ENCODE peak calls at places on chromosomes 2 and 18, in nine cellular contexts. One of them, this sample, is unnamed. For H3K79me2, the result is how much of the 10 kb centered on the place peaks cover.

GRCh38 chr18:68418881-68419280 is 296.0 kb downstream of the TMX3 start:
- DNase-seq in MM.1S: no peak
- DNase-seq in hepatocyte: peak
- DNase-seq in HCT116: no peak
- DNase-seq in GM23248: peak
- DNase-seq in PC-3: no peak
- DNase-seq in GM23338: no peak
- DNase-seq in neural progenitor cell: no peak
- DNase-seq in SK-N-SH: no peak
- DNase-seq in this sample: no peak

GRCh38 chr2:121388371-121388770 is 103.4 kb upstream of the TFCP2L1 start:
- DNase-seq in hepatocyte: no peak
- DNase-seq in SK-N-SH: no peak
- DNase-seq in MM.1S: no peak
- DNase-seq in neural progenitor cell: no peak
- DNase-seq in GM23248: no peak
- DNase-seq in GM23338: no peak
- DNase-seq in HCT116: no peak
- DNase-seq in PC-3: no peak
- DNase-seq in this sample: no peak

GRCh38 chr2:99278793-99279291 is 22.2 kb downstream of the LYG1 start:
- DNase-seq in hepatocyte: peak
- DNase-seq in MM.1S: no peak
- DNase-seq in HCT116: no peak
- DNase-seq in neural progenitor cell: no peak
- DNase-seq in PC-3: peak
- DNase-seq in GM23338: no peak
- DNase-seq in GM23248: peak
- DNase-seq in SK-N-SH: no peak
- DNase-seq in this sample: no peak

GRCh38 chr2:174555998-174556397 is 41.6 kb downstream of the WIPF1 start:
- DNase-seq in GM23338: no peak
- DNase-seq in MM.1S: no peak
- DNase-seq in neural progenitor cell: no peak
- DNase-seq in hepatocyte: no peak
- DNase-seq in SK-N-SH: no peak
- DNase-seq in PC-3: no peak
- DNase-seq in GM23248: no peak
- DNase-seq in HCT116: no peak
- DNase-seq in this sample: no peak

GRCh38 chr2:199704358-199705238 is 146.4 kb downstream of the FTCDNL1 start:
- DNase-seq in GM23248: peak
- DNase-seq in neural progenitor cell: peak
- DNase-seq in PC-3: peak
- DNase-seq in hepatocyte: peak
- DNase-seq in MM.1S: peak
- DNase-seq in HCT116: peak
- DNase-seq in GM23338: peak
- DNase-seq in SK-N-SH: no peak
- DNase-seq in this sample: peak

GRCh38 chr18:23069481-23069880 is 65.8 kb upstream of the CABLES1 start:
- DNase-seq in MM.1S: no peak
- DNase-seq in hepatocyte: no peak
- DNase-seq in HCT116: no peak
- DNase-seq in SK-N-SH: no peak
- DNase-seq in GM23248: no peak
- DNase-seq in PC-3: no peak
- DNase-seq in neural progenitor cell: no peak
- DNase-seq in GM23338: no peak
- DNase-seq in this sample: no peak

GRCh38 chr2:238523158-238524110 is 96.7 kb downstream of the ASB1 start:
- DNase-seq in GM23248: peak
- DNase-seq in PC-3: no peak
- DNase-seq in neural progenitor cell: peak
- DNase-seq in HCT116: no peak
- DNase-seq in MM.1S: no peak
- DNase-seq in SK-N-SH: peak
- DNase-seq in hepatocyte: peak
- DNase-seq in GM23338: peak
- DNase-seq in this sample: no peak

GRCh38 chr2:221562226-221562625 is 9.9 kb downstream of the EPHA4 start:
- DNase-seq in MM.1S: no peak
- DNase-seq in GM23248: no peak
- DNase-seq in SK-N-SH: no peak
- DNase-seq in neural progenitor cell: no peak
- DNase-seq in GM23338: no peak
- DNase-seq in HCT116: no peak
- DNase-seq in PC-3: no peak
- DNase-seq in hepatocyte: no peak
- DNase-seq in this sample: no peak

GRCh38 chr2:121185571-121186074 is 99.4 kb downstream of the TFCP2L1 start:
- DNase-seq in GM23338: no peak
- DNase-seq in MM.1S: no peak
- DNase-seq in PC-3: peak
- DNase-seq in SK-N-SH: no peak
- DNase-seq in hepatocyte: no peak
- DNase-seq in GM23248: peak
- DNase-seq in neural progenitor cell: peak
- DNase-seq in HCT116: peak
- DNase-seq in this sample: no peak

GRCh38 chr2:12507295-12507694 is 209.4 kb upstream of the TRIB2 start:
- DNase-seq in hepatocyte: no peak
- DNase-seq in GM23338: no peak
- DNase-seq in SK-N-SH: no peak
- DNase-seq in HCT116: no peak
- DNase-seq in neural progenitor cell: no peak
- DNase-seq in PC-3: peak
- DNase-seq in GM23248: peak
- DNase-seq in MM.1S: peak
- DNase-seq in this sample: no peak

GRCh38 chr18:9103488-9103887 is 989 bp downstream of the NDUFV2 start:
- DNase-seq in GM23338: no peak
- DNase-seq in SK-N-SH: no peak
- DNase-seq in neural progenitor cell: no peak
- DNase-seq in HCT116: no peak
- DNase-seq in hepatocyte: peak
- DNase-seq in MM.1S: peak
- DNase-seq in GM23248: peak
- DNase-seq in PC-3: peak
- DNase-seq in this sample: peak

GRCh38 chr2:172745636-172746035 is 10.0 kb downstream of the RAPGEF4 start:
- DNase-seq in MM.1S: no peak
- DNase-seq in neural progenitor cell: no peak
- DNase-seq in GM23248: peak
- DNase-seq in GM23338: no peak
- DNase-seq in hepatocyte: no peak
- DNase-seq in SK-N-SH: no peak
- DNase-seq in HCT116: no peak
- DNase-seq in PC-3: no peak
- DNase-seq in this sample: no peak

GRCh38 chr2:31946838-31947237 is 64.0 kb downstream of the MEMO1 start:
- DNase-seq in GM23338: no peak
- DNase-seq in SK-N-SH: no peak
- DNase-seq in neural progenitor cell: no peak
- DNase-seq in GM23248: no peak
- DNase-seq in hepatocyte: no peak
- DNase-seq in HCT116: no peak
- DNase-seq in PC-3: no peak
- DNase-seq in MM.1S: no peak
- DNase-seq in this sample: no peak

GRCh38 chr18:75418293-75418692 is 9.2 kb downstream of the SMIM21 start:
- DNase-seq in neural progenitor cell: no peak
- DNase-seq in hepatocyte: no peak
- DNase-seq in MM.1S: no peak
- DNase-seq in HCT116: no peak
- DNase-seq in PC-3: no peak
- DNase-seq in SK-N-SH: no peak
- DNase-seq in GM23248: no peak
- DNase-seq in GM23338: no peak
- DNase-seq in this sample: no peak

GRCh38 chr2:205807229-205807628 is 124.9 kb downstream of the NRP2 start:
- DNase-seq in GM23248: no peak
- DNase-seq in MM.1S: no peak
- DNase-seq in PC-3: no peak
- DNase-seq in hepatocyte: no peak
- DNase-seq in HCT116: no peak
- DNase-seq in GM23338: no peak
- DNase-seq in neural progenitor cell: no peak
- DNase-seq in SK-N-SH: no peak
- DNase-seq in this sample: no peak

GRCh38 chr2:155372969-155373368 is 674.5 kb downstream of the KCNJ3 start:
- DNase-seq in GM23248: peak
- DNase-seq in hepatocyte: peak
- DNase-seq in neural progenitor cell: no peak
- DNase-seq in PC-3: peak
- DNase-seq in MM.1S: no peak
- DNase-seq in GM23338: peak
- DNase-seq in HCT116: peak
- DNase-seq in SK-N-SH: no peak
- DNase-seq in this sample: peak

GRCh38 chr2:27627963-27628766 is 647 bp downstream of the CCDC121 start:
- DNase-seq in HCT116: peak
- DNase-seq in hepatocyte: peak
- DNase-seq in GM23338: peak
- DNase-seq in MM.1S: no peak
- DNase-seq in GM23248: peak
- DNase-seq in neural progenitor cell: peak
- DNase-seq in PC-3: peak
- DNase-seq in SK-N-SH: no peak
- DNase-seq in this sample: peak

GRCh38 chr2:100862081-100862480 is 42.1 kb downstream of the NPAS2 start:
- DNase-seq in GM23248: no peak
- DNase-seq in GM23338: no peak
- DNase-seq in SK-N-SH: no peak
- DNase-seq in MM.1S: no peak
- DNase-seq in hepatocyte: no peak
- DNase-seq in PC-3: no peak
- DNase-seq in neural progenitor cell: no peak
- DNase-seq in HCT116: no peak
- DNase-seq in this sample: no peak

GRCh38 chr2:100861340-100861739 is 41.4 kb downstream of the NPAS2 start:
- DNase-seq in GM23248: no peak
- DNase-seq in PC-3: no peak
- DNase-seq in GM23338: no peak
- DNase-seq in SK-N-SH: no peak
- DNase-seq in HCT116: no peak
- DNase-seq in neural progenitor cell: no peak
- DNase-seq in hepatocyte: no peak
- DNase-seq in MM.1S: no peak
- DNase-seq in this sample: no peak

GRCh38 chr2:100869146-100869545 is 49.2 kb downstream of the NPAS2 start:
- DNase-seq in hepatocyte: no peak
- DNase-seq in SK-N-SH: no peak
- DNase-seq in HCT116: no peak
- DNase-seq in PC-3: peak
- DNase-seq in GM23338: no peak
- DNase-seq in GM23248: no peak
- DNase-seq in MM.1S: no peak
- DNase-seq in neural progenitor cell: no peak
- DNase-seq in this sample: no peak

GRCh38 chr2:100868083-100868482 is 48.1 kb downstream of the NPAS2 start:
- DNase-seq in SK-N-SH: no peak
- DNase-seq in GM23248: no peak
- DNase-seq in GM23338: no peak
- DNase-seq in PC-3: no peak
- DNase-seq in neural progenitor cell: no peak
- DNase-seq in MM.1S: no peak
- DNase-seq in hepatocyte: no peak
- DNase-seq in HCT116: no peak
- DNase-seq in this sample: no peak

GRCh38 chr2:100865819-100866462 is 46.0 kb downstream of the NPAS2 start:
- DNase-seq in PC-3: peak
- DNase-seq in neural progenitor cell: no peak
- DNase-seq in HCT116: no peak
- DNase-seq in SK-N-SH: no peak
- DNase-seq in MM.1S: no peak
- DNase-seq in hepatocyte: peak
- DNase-seq in GM23248: peak
- DNase-seq in GM23338: no peak
- DNase-seq in this sample: no peak
- H2AFZ ChIP-seq in PC-3: no peak
- H2AFZ ChIP-seq in neural progenitor cell: no peak
- H2AFZ ChIP-seq in HCT116: no peak
- H2AFZ ChIP-seq in SK-N-SH: no peak
- H2AFZ ChIP-seq in MM.1S: no peak
- H2AFZ ChIP-seq in hepatocyte: no peak
- H2AFZ ChIP-seq in GM23248: peak
- H2AFZ ChIP-seq in GM23338: no peak
- H2AFZ ChIP-seq in this sample: no peak

GRCh38 chr2:157991932-157992331 is 109.7 kb upstream of the UPP2 start:
- DNase-seq in GM23248: no peak
- DNase-seq in MM.1S: no peak
- DNase-seq in SK-N-SH: no peak
- DNase-seq in PC-3: no peak
- DNase-seq in GM23338: no peak
- DNase-seq in hepatocyte: no peak
- DNase-seq in neural progenitor cell: no peak
- DNase-seq in HCT116: no peak
- DNase-seq in this sample: no peak
- TF ChIP-seq EZH2phosphoT487 in GM23248: no peak
- TF ChIP-seq EZH2phosphoT487 in MM.1S: no peak
- TF ChIP-seq EZH2phosphoT487 in SK-N-SH: no peak
- TF ChIP-seq EZH2phosphoT487 in PC-3: no peak
- TF ChIP-seq EZH2phosphoT487 in GM23338: no peak
- TF ChIP-seq EZH2phosphoT487 in hepatocyte: no peak
- TF ChIP-seq EZH2phosphoT487 in neural progenitor cell: no peak
- TF ChIP-seq EZH2phosphoT487 in HCT116: no peak
- TF ChIP-seq EZH2phosphoT487 in this sample: no peak

GRCh38 chr2:184425083-184425482 is 173.2 kb upstream of the ZNF804A start:
- DNase-seq in GM23338: no peak
- DNase-seq in GM23248: no peak
- DNase-seq in PC-3: no peak
- DNase-seq in neural progenitor cell: no peak
- DNase-seq in HCT116: no peak
- DNase-seq in MM.1S: no peak
- DNase-seq in SK-N-SH: no peak
- DNase-seq in hepatocyte: no peak
- DNase-seq in this sample: no peak
- H3K79me2 ChIP-seq in GM23338: under half
- H3K79me2 ChIP-seq in GM23248: under half
- H3K79me2 ChIP-seq in PC-3: under half
- H3K79me2 ChIP-seq in neural progenitor cell: under half
- H3K79me2 ChIP-seq in HCT116: under half
- H3K79me2 ChIP-seq in MM.1S: under half
- H3K79me2 ChIP-seq in SK-N-SH: under half
- H3K79me2 ChIP-seq in hepatocyte: under half
- H3K79me2 ChIP-seq in this sample: under half

DNA sequence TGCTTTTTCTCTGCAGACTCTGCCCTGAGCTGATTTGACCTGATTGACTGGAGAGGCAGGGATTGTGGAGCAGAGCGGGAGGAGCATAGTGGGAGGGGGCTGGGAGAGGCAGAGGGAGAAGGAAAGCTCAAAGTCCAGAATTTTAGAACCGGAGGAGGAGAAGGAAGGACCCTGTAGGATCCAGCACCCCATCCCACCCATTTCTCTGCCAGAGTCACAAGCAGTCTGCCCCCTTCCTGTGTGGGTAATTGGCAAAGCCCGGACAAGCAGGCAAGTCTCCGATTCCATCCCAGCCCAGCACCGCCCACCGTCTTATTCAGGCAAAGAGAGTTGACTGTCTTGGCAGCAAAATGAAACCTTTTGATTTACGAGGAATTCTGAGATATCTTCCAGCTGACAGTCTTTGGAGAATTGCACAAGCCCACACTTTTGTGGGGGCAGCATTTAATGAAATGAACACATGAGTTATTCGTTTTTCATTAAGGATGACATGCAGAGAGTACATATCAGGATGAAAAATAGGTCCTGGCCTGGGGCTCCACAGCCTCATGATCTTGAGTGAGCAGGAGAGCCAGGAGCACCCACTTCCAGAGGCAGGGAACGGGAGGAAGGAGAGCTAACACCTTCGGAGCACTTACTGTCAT is 103.1 kb downstream of the MCFD2 start:
- DNase-seq in HCT116: no peak
- DNase-seq in PC-3: peak
- DNase-seq in neural progenitor cell: peak
- DNase-seq in GM23338: no peak
- DNase-seq in SK-N-SH: peak
- DNase-seq in GM23248: peak
- DNase-seq in hepatocyte: peak
- DNase-seq in MM.1S: no peak
- DNase-seq in this sample: no peak
- H2AFZ ChIP-seq in HCT116: no peak
- H2AFZ ChIP-seq in PC-3: peak
- H2AFZ ChIP-seq in neural progenitor cell: peak
- H2AFZ ChIP-seq in GM23338: peak
- H2AFZ ChIP-seq in SK-N-SH: peak
- H2AFZ ChIP-seq in GM23248: peak
- H2AFZ ChIP-seq in hepatocyte: no peak
- H2AFZ ChIP-seq in MM.1S: no peak
- H2AFZ ChIP-seq in this sample: no peak

This sample was measured in OCI-LY7.